ENCODE peak calls at places on chromosomes 7 and 10, in six cellular contexts. I is effector memory CD8-positive, alpha-beta T cell; Q is cardiac fibroblast; K is cerebellar nuclear complex; Z is transverse colon; V is heart left ventricle. E is an unnamed sample.

GRCh38 chr10:110857265-110858158 is 14.2 kb upstream of the PDCD4 start:
- DNase-seq in Q (peak; percentile 67), Z (peak; percentile 71), V (no peak), I (no peak), K (no peak), E (no peak)

GRCh38 chr10:9621216-9621615 is 1396.5 kb upstream of the CELF2 start:
- DNase-seq in Z (no peak), K (no peak), V (no peak), Q (no peak), I (no peak), E (no peak)

GRCh38 chr10:76150139-76150885 is 718.9 kb downstream of the LRMDA start:
- DNase-seq in K (no peak), Q (peak; percentile 43), Z (no peak), I (no peak), V (no peak), E (no peak)

GRCh38 chr10:46283217-46283944 is 3.4 kb upstream of the ANTXRL start:
- DNase-seq in I (no peak), Z (peak; percentile 3), V (no peak), K (no peak), Q (no peak), E (no peak)

GRCh38 chr7:149884016-149884415 is 10.2 kb downstream of the ATP6V0E2 start:
- DNase-seq in Z (no peak), K (no peak), Q (no peak), V (no peak), I (no peak), E (peak; percentile 83)

GRCh38 chr10:83078160-83078559 is 1061.1 kb upstream of the GHITM start:
- DNase-seq in I (no peak), V (no peak), Z (no peak), K (no peak), Q (no peak), E (no peak)

GRCh38 chr7:135710417-135711138 is 17.4 kb downstream of the SLC13A4 start:
- DNase-seq in V (no peak), Q (no peak), K (no peak), Z (no peak), I (peak; percentile 4), E (no peak)

GRCh38 chr7:139340808-139341057 is 404 bp upstream of the FMC1 start:
- DNase-seq in K (no peak), Q (no peak), I (no peak), Z (no peak), V (no peak), E (no peak)

GRCh38 chr10:132487241-132488135 is 50.1 kb upstream of the INPP5A start:
- DNase-seq in Z (no peak), V (no peak), Q (no peak), K (no peak), I (no peak), E (no peak)

GRCh38 chr7:88589915-88590314 is 169.6 kb upstream of the ZNF804B start:
- DNase-seq in V (no peak), K (no peak), Q (no peak), Z (no peak), I (no peak), E (no peak)

GRCh38 chr7:5408777-5409176 is 14.9 kb downstream of the TNRC18 start:
- DNase-seq in K (no peak), V (no peak), Q (peak; percentile 51), Z (no peak), I (no peak), E (no peak)

GRCh38 chr10:8543361-8544056 is 489.0 kb downstream of the GATA3 start:
- DNase-seq in K (no peak), V (no peak), Q (no peak), I (no peak), Z (peak; percentile 50), E (no peak)

GRCh38 chr7:123198668-123199652 is 809 bp downstream of the SLC13A1 start:
- DNase-seq in I (no peak), Z (no peak), V (no peak), Q (no peak), K (no peak), E (no peak)

GRCh38 chr7:146635200-146636032 is 518.8 kb downstream of the CNTNAP2 start:
- DNase-seq in Q (no peak), K (no peak), Z (no peak), I (no peak), V (no peak), E (peak; percentile 19)

GRCh38 chr7:25025218-25025671 is 45.3 kb upstream of the OSBPL3 start:
- DNase-seq in Q (peak; percentile 85), Z (no peak), V (no peak), I (no peak), K (no peak), E (no peak)

GRCh38 chr7:120867932-120868331 is 10.0 kb upstream of the TSPAN12 start:
- DNase-seq in Q (no peak), V (no peak), K (no peak), Z (peak; percentile 22), I (no peak), E (no peak)

GRCh38 chr10:86292462-86293322 is 73.9 kb downstream of the GRID1 start:
- DNase-seq in V (no peak), Q (no peak), K (no peak), Z (no peak), I (no peak), E (no peak)

GRCh38 chr10:131002031-131002861 is 309.3 kb downstream of the TCERG1L start:
- DNase-seq in Z (no peak), V (no peak), I (no peak), K (no peak), Q (no peak), E (peak; percentile 26)

GRCh38 chr10:131790021-131790420 is 110.8 kb upstream of the PPP2R2D start:
- DNase-seq in K (no peak), Z (no peak), Q (no peak), I (no peak), V (no peak), E (no peak)

GRCh38 chr10:46515402-46516192 is 40.9 kb downstream of the GPRIN2 start:
- DNase-seq in Z (peak; percentile 7), K (no peak), I (no peak), V (no peak), Q (no peak), E (peak; percentile 76)